ENCODE peak calls at places on chromosome 22, in five cellular contexts. C is mesendoderm, A is IMR-90, B is neuronal stem cell, N is mesenchymal stem cell. V is an unnamed sample.

GRCh38 chr22:26968873-26969272 is 311.5 kb downstream of the MIAT start:
- DNase-seq in C (no peak), A (no peak), B (no peak), N (no peak), V (no peak)

GRCh38 chr22:25437414-25438160 is 126.9 kb upstream of the GRK3 start:
- DNase-seq in C (peak; percentile 55), A (no peak), B (no peak), N (no peak), V (no peak)

GRCh38 chr22:34973926-34974325 is 92.0 kb upstream of the ISX start:
- DNase-seq in C (peak; percentile 65), A (no peak), B (no peak), N (no peak), V (no peak)

GRCh38 chr22:18994780-18995711 is 59.0 kb upstream of the PRODH start:
- DNase-seq in C (peak; percentile 52), A (no peak), B (peak; percentile 47), N (peak; percentile 7), V (peak; percentile 57)

GRCh38 chr22:49235463-49236300 is 592.0 kb downstream of the BRD1 start:
- DNase-seq in C (peak; percentile 64), A (no peak), B (no peak), N (no peak), V (no peak)

GRCh38 chr22:28027453-28028448 is 108.7 kb upstream of the PITPNB start:
- DNase-seq in C (no peak), A (no peak), B (no peak), N (no peak), V (no peak)

GRCh38 chr22:11598492-11599440 is 3929.2 kb upstream of the OR11H1 start:
- DNase-seq in C (no peak), A (no peak), B (no peak), N (no peak), V (no peak)

GRCh38 chr22:36360871-36361383 is 26.8 kb downstream of the MYH9 start:
- DNase-seq in C (peak; percentile 83), A (peak; percentile 76), B (no peak), N (peak; percentile 81), V (peak; percentile 55)

GRCh38 chr22:21952586-21953571 is at the start of gene PPM1F:
- DNase-seq in C (peak; percentile 79), A (peak; percentile 55), B (peak; percentile 86), N (peak; percentile 67), V (peak; percentile 73)

GRCh38 chr22:16603448-16603768 is 10.8 kb upstream of the CCT8L2 start:
- DNase-seq in C (no peak), A (no peak), B (no peak), N (no peak), V (no peak)
- H3K4me2 ChIP-seq in C (no peak overlapping the region), A (no peak overlapping the region), B (no peak overlapping the region), N (no peak overlapping the region), V (no peak overlapping the region)

DNA sequence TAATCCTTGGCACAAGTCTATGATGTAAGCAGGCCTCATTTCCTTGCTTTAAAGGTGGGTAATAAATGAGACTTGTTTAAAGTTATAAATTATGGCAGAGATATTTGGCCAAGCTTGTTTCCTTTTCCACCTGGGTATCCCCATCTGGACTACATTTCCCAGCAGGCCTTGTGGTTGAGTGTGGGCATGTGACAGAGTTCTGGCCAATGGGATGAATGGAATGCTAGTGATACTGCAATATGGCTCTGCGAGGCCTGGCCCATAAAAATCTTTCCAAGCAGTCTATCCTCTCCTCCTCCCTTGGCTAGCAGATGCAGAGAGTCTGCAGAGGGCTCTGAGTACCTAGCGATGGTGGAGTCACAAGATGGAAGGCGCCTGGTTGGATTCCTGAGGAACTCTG is 102.5 kb downstream of the TIMP3 start:
- DNase-seq in C (peak; percentile 76), A (peak; percentile 35), B (peak; percentile 38), N (peak; percentile 54), V (peak; percentile 50)
- H2AK5ac ChIP-seq in C (no peak overlapping the region), A (no peak overlapping the region), B (no peak overlapping the region), N (no peak overlapping the region), V (no peak overlapping the region)

GRCh38 chr22:50245214-50246072 is 620 bp upstream of the TUBGCP6 start:
- DNase-seq in C (no peak), A (no peak), B (no peak), N (no peak), V (no peak)
- H3K18ac ChIP-seq in C (peak overlapping the region; percentile 9), A (peak overlapping the region; percentile 38), B (peak overlapping the region; percentile 98), N (peak overlapping the region; percentile 97), V (peak overlapping the region; percentile 95)

DNA sequence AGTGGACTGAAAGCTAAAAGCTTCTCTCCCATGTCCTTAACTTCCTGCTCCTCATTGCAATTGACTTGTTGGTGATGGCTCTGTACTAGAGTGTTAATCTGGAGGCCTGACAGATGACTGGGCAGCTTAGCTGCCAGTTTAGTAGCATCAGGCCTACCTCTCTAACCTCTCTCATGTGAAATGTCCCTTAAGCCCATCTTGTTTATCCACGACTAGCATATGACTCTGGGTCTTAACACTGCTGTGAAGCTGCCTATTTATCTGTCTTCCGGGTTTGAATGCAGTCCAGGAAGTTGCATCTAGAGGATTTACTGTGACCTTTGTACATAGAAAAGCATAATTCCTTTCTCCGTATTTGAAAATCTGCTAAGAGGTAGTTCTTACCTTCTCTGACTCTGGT is 85.3 kb upstream of the HORMAD2 start:
- DNase-seq in C (no peak), A (peak; percentile 33), B (no peak), N (peak; percentile 52), V (peak; percentile 11)
- H3K4me2 ChIP-seq in C (no peak overlapping the region), A (no peak overlapping the region), B (no peak overlapping the region), N (no peak overlapping the region), V (no peak overlapping the region)

GRCh38 chr22:45971389-45972028 is 5.5 kb downstream of the WNT7B start:
- DNase-seq in C (no peak), A (no peak), B (no peak), N (peak; percentile 14), V (no peak)

GRCh38 chr22:45969414-45969799 is 7.6 kb downstream of the WNT7B start:
- DNase-seq in C (peak; percentile 53), A (no peak), B (no peak), N (no peak), V (no peak)

GRCh38 chr22:45972091-45972867 is 4.7 kb downstream of the WNT7B start:
- DNase-seq in C (no peak), A (no peak), B (no peak), N (no peak), V (no peak)

GRCh38 chr22:45969801-45970464 is 7.0 kb downstream of the WNT7B start:
- DNase-seq in C (no peak), A (no peak), B (no peak), N (no peak), V (no peak)

GRCh38 chr22:45970709-45971388 is 6.1 kb downstream of the WNT7B start:
- DNase-seq in C (peak; percentile 53), A (peak; percentile 47), B (no peak), N (peak; percentile 43), V (peak; percentile 18)
- H2AK5ac ChIP-seq in C (no peak overlapping the region), A (no peak overlapping the region), B (peak overlapping the region; percentile 100), N (no peak overlapping the region), V (no peak overlapping the region)

GRCh38 chr22:23392420-23393121 is 187.5 kb downstream of the IGLL1 start:
- DNase-seq in C (no peak), A (no peak), B (no peak), N (no peak), V (no peak)
- H3K18ac ChIP-seq in C (no peak overlapping the region), A (no peak overlapping the region), B (peak overlapping the region; percentile 76), N (no peak overlapping the region), V (no peak overlapping the region)